ENCODE peak calls at places on chromosomes 3 and 15, in six cellular contexts. C is neuronal stem cell, Y is mesenchymal stem cell, B is IMR-90, Q is trophoblast cell, F is H1. L is an unnamed sample.
A peak's percentile ranks its signal among the peaks of the same experiment; 100 is the strongest.

GRCh38 chr3:95120921-95121320 is 1058.1 kb downstream of the NSUN3 start:
- DNase-seq in Y (no peak), C (no peak), F (no peak), Q (no peak), B (no peak), L (no peak)

GRCh38 chr15:90407871-90408317 is 19.9 kb downstream of the IQGAP1 start:
- DNase-seq in F (no peak), C (no peak), B (peak; percentile 61), Q (no peak), Y (peak; percentile 83), L (no peak)

GRCh38 chr15:90046846-90047481 is 45.8 kb downstream of the ZNF710 start:
- DNase-seq in Q (peak; percentile 72), C (no peak), B (no peak), Y (no peak), F (no peak), L (no peak)

GRCh38 chr3:123337226-123337625 is 111.7 kb downstream of the ADCY5 start:
- DNase-seq in Q (no peak), Y (no peak), C (no peak), B (no peak), F (no peak), L (no peak)

GRCh38 chr3:138332472-138333073 is 2.9 kb upstream of the NME9 start:
- DNase-seq in C (no peak), F (no peak), B (peak; percentile 57), Y (peak; percentile 49), Q (peak; percentile 69), L (no peak)

GRCh38 chr3:16768956-16769355 is 115.8 kb upstream of the PLCL2 start:
- DNase-seq in Q (no peak), C (no peak), Y (no peak), B (no peak), F (no peak), L (no peak)

GRCh38 chr3:105976211-105976610 is 107.4 kb upstream of the CBLB start:
- DNase-seq in Q (no peak), C (no peak), B (peak; percentile 20), Y (no peak), F (no peak), L (no peak)

GRCh38 chr3:106745344-106746168 is 631.7 kb upstream of the CCDC54 start:
- DNase-seq in B (peak; percentile 76), F (no peak), Q (peak; percentile 76), C (no peak), Y (no peak), L (no peak)

GRCh38 chr15:57881361-57881760 is 174.8 kb downstream of the POLR2M start:
- DNase-seq in F (no peak), Q (no peak), B (no peak), C (no peak), Y (no peak), L (no peak)

GRCh38 chr3:12135029-12135634 is 23.6 kb downstream of the TIMP4 start:
- DNase-seq in F (peak; percentile 17), B (peak; percentile 64), Q (peak; percentile 73), C (peak; percentile 33), Y (peak; percentile 67), L (peak; percentile 76)

GRCh38 chr3:164459526-164460151 is 618.7 kb downstream of the SI start:
- DNase-seq in B (no peak), Y (no peak), C (no peak), Q (no peak), F (no peak), L (no peak)

GRCh38 chr3:41259449-41260062 is 60.3 kb downstream of the CTNNB1 start:
- DNase-seq in Y (no peak), C (no peak), B (peak; percentile 43), F (no peak), Q (no peak), L (no peak)

DNA sequence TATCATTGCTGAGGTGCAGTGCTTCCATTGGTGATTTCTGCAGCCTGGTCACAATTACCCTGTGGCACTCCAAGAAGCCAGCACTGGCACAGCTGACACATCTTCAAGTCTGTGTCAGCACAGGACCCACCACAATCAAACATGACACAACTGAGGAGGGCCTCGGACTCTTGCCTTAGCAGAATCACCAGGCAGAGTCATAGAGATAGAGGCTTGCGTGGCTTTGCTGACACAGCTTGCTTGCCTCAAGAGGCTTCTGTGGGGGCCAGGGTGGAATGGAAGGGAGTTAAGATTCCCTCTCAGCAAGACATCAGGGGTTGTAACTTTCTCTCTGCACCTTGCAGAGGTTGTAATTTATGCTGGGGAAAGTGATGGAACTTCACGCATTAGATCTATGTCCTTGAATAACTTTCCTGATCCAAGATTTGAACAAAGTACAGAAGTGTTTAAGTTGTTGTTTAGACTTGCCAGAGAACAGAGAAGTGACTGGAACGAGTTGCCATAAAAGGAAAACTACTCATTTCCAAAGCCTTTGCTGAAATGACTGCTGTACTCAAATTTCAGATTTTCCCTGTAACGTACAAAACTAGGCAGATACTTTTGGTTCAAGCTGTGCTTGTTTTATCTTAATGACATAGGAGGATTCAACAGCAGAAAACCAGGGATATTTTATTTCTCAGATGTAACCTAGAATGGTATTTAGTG is 170.7 kb downstream of the DIPK2A start:
- DNase-seq in Q (no peak), F (no peak), Y (peak; percentile 61), B (peak; percentile 82), C (no peak), L (no peak)
- H3K9ac ChIP-seq in Q (no peak overlapping the region), F (no peak overlapping the region), Y (peak overlapping the region; percentile 75), B (peak overlapping the region; percentile 11), C (no peak overlapping the region), L (no peak overlapping the region)

DNA sequence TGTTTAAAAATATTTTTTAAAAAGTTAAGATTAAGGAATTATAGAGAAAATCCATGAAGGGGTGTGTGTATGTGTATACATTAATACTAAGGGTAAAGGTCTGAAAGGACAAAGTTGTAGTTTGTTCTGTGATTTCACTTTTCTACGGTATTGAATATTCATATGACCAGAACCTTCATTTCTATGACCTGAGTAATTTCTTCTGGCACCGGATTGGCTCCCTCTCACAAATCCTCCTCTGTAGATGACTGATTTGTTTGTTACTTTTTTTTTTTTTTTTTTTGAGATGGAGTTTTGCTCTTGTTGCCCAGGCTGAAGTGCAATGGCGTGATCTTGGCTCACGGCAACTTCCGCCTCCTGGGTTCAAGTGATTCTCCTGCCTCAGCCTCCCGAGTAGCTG is 20.9 kb downstream of the GMPS start:
- DNase-seq in B (no peak), C (no peak), Q (no peak), F (no peak), Y (no peak), L (no peak)
- H3K14ac ChIP-seq in B (no peak overlapping the region), C (no peak overlapping the region), Q (no peak overlapping the region), F (no peak overlapping the region), Y (no peak overlapping the region), L (no peak overlapping the region)

GRCh38 chr3:129654126-129654525 is 47.6 kb upstream of the PLXND1 start:
- DNase-seq in C (no peak), F (no peak), B (peak; percentile 68), Q (no peak), Y (no peak), L (no peak)
- H3K9ac ChIP-seq in C (no peak overlapping the region), F (no peak overlapping the region), B (no peak overlapping the region), Q (no peak overlapping the region), Y (no peak overlapping the region), L (no peak overlapping the region)

GRCh38 chr3:57094011-57094535 is 33.6 kb downstream of the SPATA12 start:
- DNase-seq in F (no peak), C (no peak), Y (no peak), B (no peak), Q (no peak), L (no peak)
- H3K14ac ChIP-seq in F (no peak overlapping the region), C (no peak overlapping the region), Y (no peak overlapping the region), B (no peak overlapping the region), Q (no peak overlapping the region), L (no peak overlapping the region)

GRCh38 chr3:194486540-194487288 is at the start of gene ATP13A3:
- DNase-seq in F (peak; percentile 70), B (peak; percentile 88), C (peak; percentile 80), Y (peak; percentile 88), Q (peak; percentile 94), L (peak; percentile 88)
- H3K9ac ChIP-seq in F (peak within 1 kb of the TSS; percentile 68), B (peak within 1 kb of the TSS; percentile 93), C (peak within 1 kb of the TSS; percentile 98), Y (peak within 1 kb of the TSS; percentile 100), Q (peak within 1 kb of the TSS; percentile 78), L (peak within 1 kb of the TSS; percentile 53)

DNA sequence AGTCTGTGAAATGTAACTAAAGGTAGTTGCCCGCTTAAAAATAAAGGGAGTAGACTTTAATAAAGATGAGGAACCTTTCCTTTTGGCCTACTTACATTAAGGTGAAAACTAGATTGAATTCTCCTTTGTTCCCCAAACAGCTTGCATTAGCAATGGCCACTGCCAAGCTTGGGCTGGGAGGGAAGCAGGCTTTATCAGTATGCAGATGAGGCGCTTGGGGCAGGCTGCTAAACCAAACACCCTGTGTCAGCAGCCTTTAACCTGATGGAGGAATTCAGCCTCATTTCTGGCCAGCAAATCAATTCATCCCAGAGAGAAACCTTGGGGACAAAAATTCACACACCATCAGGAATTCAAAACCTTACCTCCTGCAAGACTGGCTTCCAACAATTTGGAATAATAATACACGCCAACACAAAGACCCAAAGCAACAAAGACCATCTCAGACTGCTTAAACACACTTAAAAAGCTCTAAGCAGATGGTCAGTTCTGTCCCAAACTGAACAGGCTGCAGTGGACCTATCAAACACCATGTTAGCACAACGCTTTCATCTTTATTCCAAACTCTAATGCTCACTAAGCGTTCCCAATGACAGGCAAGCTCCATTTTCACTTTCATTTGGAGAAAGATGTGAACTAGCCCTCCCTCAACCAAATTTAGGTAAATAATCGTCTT is 255.1 kb upstream of the CMC1 start:
- DNase-seq in B (no peak), F (peak; percentile 21), Q (no peak), C (no peak), Y (no peak), L (peak; percentile 70)
- H3K14ac ChIP-seq in B (no peak overlapping the region), F (no peak overlapping the region), Q (no peak overlapping the region), C (no peak overlapping the region), Y (no peak overlapping the region), L (no peak overlapping the region)

GRCh38 chr3:141077631-141078030 is 26.5 kb downstream of the SPSB4 start:
- DNase-seq in B (no peak), Q (no peak), C (no peak), Y (no peak), F (no peak), L (no peak)
- H3K9ac ChIP-seq in B (no peak overlapping the region), Q (no peak overlapping the region), C (no peak overlapping the region), Y (peak overlapping the region; percentile 83), F (no peak overlapping the region), L (no peak overlapping the region)

GRCh38 chr3:14242490-14243311 is 64.1 kb downstream of the LSM3 start:
- DNase-seq in Y (no peak), C (peak; percentile 11), B (no peak), F (no peak), Q (no peak), L (no peak)

GRCh38 chr3:14245822-14246221 is 67.2 kb downstream of the LSM3 start:
- DNase-seq in Y (no peak), Q (no peak), F (no peak), B (no peak), C (no peak), L (no peak)

GRCh38 chr3:14244521-14244920 is 65.9 kb downstream of the LSM3 start:
- DNase-seq in Y (no peak), C (no peak), Q (no peak), B (no peak), F (no peak), L (no peak)

GRCh38 chr3:14245240-14245639 is 66.6 kb downstream of the LSM3 start:
- DNase-seq in F (no peak), C (no peak), Y (no peak), B (no peak), Q (no peak), L (no peak)

GRCh38 chr3:14243782-14244181 is 65.2 kb downstream of the LSM3 start:
- DNase-seq in B (no peak), F (no peak), Q (no peak), C (no peak), Y (no peak), L (no peak)
- H3K14ac ChIP-seq in B (no peak overlapping the region), F (no peak overlapping the region), Q (no peak overlapping the region), C (no peak overlapping the region), Y (peak overlapping the region; percentile 11), L (no peak overlapping the region)